ENCODE peak calls at places on chromosomes 1 and 21, in ten cellular contexts. Z is heart right ventricle, B is astrocyte of the spinal cord, A is upper lobe of right lung, O is fibroblast of mammary gland, H is K562, K is ovary, D is HCT116, E is BJ, V is Caco-2. P is an unnamed sample.

GRCh38 chr1:170267317-170267716 is 121.6 kb downstream of the NTMT2 start:
- DNase-seq in Z (no peak), B (no peak), A (no peak), O (peak; percentile 49), H (no peak), K (no peak), D (peak; percentile 19), E (no peak), V (peak; percentile 36), P (no peak)

GRCh38 chr1:211697356-211697755 is 21.9 kb upstream of the NEK2 start:
- DNase-seq in Z (no peak), B (no peak), A (no peak), O (no peak), H (no peak), K (no peak), D (no peak), E (no peak), V (no peak), P (no peak)

GRCh38 chr21:28431527-28432200 is 561.0 kb downstream of the LTN1 start:
- DNase-seq in Z (no peak), B (no peak), A (no peak), O (peak; percentile 91), H (no peak), K (no peak), D (no peak), E (no peak), V (no peak), P (no peak)

GRCh38 chr1:225907341-225907740 is 16.7 kb downstream of the PYCR2 start:
- DNase-seq in Z (no peak), B (no peak), A (no peak), O (no peak), H (no peak), K (no peak), D (no peak), E (no peak), V (no peak), P (no peak)

GRCh38 chr21:14923468-14923867 is 141.3 kb downstream of the NRIP1 start:
- DNase-seq in Z (no peak), B (peak; percentile 52), A (no peak), O (peak; percentile 50), H (no peak), K (no peak), D (no peak), E (no peak), V (no peak), P (no peak)

GRCh38 chr1:56921486-56921885 is 44.3 kb downstream of the C8B start:
- DNase-seq in Z (no peak), B (no peak), A (no peak), O (peak; percentile 38), H (no peak), K (no peak), D (no peak), E (no peak), V (no peak), P (no peak)

GRCh38 chr21:34693192-34693810 is 24.5 kb downstream of the CLIC6 start:
- DNase-seq in Z (peak; percentile 29), B (peak; percentile 55), A (no peak), O (peak; percentile 80), H (peak; percentile 74), K (no peak), D (peak; percentile 59), E (no peak), V (no peak), P (peak; percentile 60)

GRCh38 chr1:201020040-201020591 is 3.4 kb downstream of the KIF21B start:
- DNase-seq in Z (no peak), B (no peak), A (no peak), O (no peak), H (peak; percentile 56), K (no peak), D (no peak), E (no peak), V (no peak), P (no peak)

GRCh38 chr1:161432091-161432490 is 64.4 kb upstream of the CFAP126 start:
- DNase-seq in Z (no peak), B (no peak), A (no peak), O (no peak), H (no peak), K (no peak), D (no peak), E (no peak), V (no peak), P (no peak)

GRCh38 chr21:43669828-43670605 is 10.7 kb downstream of the RRP1B start:
- DNase-seq in Z (no peak), B (no peak), A (no peak), O (no peak), H (no peak), K (no peak), D (no peak), E (no peak), V (no peak), P (no peak)

GRCh38 chr1:3942416-3943122 is 42.5 kb upstream of the C1orf174 start:
- DNase-seq in Z (no peak), B (no peak), A (no peak), O (no peak), H (no peak), K (no peak), D (no peak), E (no peak), V (no peak), P (no peak)

GRCh38 chr1:70440642-70441391 is 29.7 kb downstream of the CTH start:
- DNase-seq in Z (no peak), B (no peak), A (no peak), O (no peak), H (no peak), K (no peak), D (no peak), E (no peak), V (no peak), P (no peak)

GRCh38 chr1:51296379-51297357 is 33.7 kb downstream of the TTC39A start:
- DNase-seq in Z (peak; percentile 82), B (peak; percentile 77), A (peak; percentile 91), O (peak; percentile 70), H (peak; percentile 90), K (peak; percentile 93), D (peak; percentile 61), E (peak; percentile 15), V (peak; percentile 83), P (peak; percentile 87)
- H3K4me3 ChIP-seq in Z (peak overlapping the region; percentile 47), B (peak overlapping the region; percentile 26), A (peak overlapping the region; percentile 55), O (peak overlapping the region; percentile 39), H (no peak overlapping the region), K (peak overlapping the region; percentile 36), D (no peak overlapping the region), E (peak overlapping the region; percentile 27), V (peak overlapping the region; percentile 20), P (no peak overlapping the region)

GRCh38 chr1:158833269-158833668 is 2.1 kb downstream of the MNDA start:
- DNase-seq in Z (no peak), B (no peak), A (no peak), O (no peak), H (no peak), K (no peak), D (no peak), E (no peak), V (no peak), P (no peak)

GRCh38 chr1:158836038-158836437 is 4.9 kb downstream of the MNDA start:
- DNase-seq in Z (no peak), B (no peak), A (no peak), O (no peak), H (no peak), K (no peak), D (no peak), E (no peak), V (no peak), P (no peak)

GRCh38 chr1:158830074-158830677 is 975 bp upstream of the MNDA start:
- DNase-seq in Z (no peak), B (no peak), A (no peak), O (no peak), H (no peak), K (no peak), D (no peak), E (no peak), V (no peak), P (no peak)

GRCh38 chr1:158830904-158831507 is at the start of gene MNDA:
- DNase-seq in Z (no peak), B (no peak), A (no peak), O (no peak), H (no peak), K (no peak), D (no peak), E (no peak), V (no peak), P (no peak)
- H3K4me3 ChIP-seq in Z (no peak within 1 kb of the TSS), B (no peak within 1 kb of the TSS), A (peak within 1 kb of the TSS; percentile 36), O (no peak within 1 kb of the TSS), H (no peak within 1 kb of the TSS), K (no peak within 1 kb of the TSS), D (no peak within 1 kb of the TSS), E (no peak within 1 kb of the TSS), V (no peak within 1 kb of the TSS), P (no peak within 1 kb of the TSS)

DNA sequence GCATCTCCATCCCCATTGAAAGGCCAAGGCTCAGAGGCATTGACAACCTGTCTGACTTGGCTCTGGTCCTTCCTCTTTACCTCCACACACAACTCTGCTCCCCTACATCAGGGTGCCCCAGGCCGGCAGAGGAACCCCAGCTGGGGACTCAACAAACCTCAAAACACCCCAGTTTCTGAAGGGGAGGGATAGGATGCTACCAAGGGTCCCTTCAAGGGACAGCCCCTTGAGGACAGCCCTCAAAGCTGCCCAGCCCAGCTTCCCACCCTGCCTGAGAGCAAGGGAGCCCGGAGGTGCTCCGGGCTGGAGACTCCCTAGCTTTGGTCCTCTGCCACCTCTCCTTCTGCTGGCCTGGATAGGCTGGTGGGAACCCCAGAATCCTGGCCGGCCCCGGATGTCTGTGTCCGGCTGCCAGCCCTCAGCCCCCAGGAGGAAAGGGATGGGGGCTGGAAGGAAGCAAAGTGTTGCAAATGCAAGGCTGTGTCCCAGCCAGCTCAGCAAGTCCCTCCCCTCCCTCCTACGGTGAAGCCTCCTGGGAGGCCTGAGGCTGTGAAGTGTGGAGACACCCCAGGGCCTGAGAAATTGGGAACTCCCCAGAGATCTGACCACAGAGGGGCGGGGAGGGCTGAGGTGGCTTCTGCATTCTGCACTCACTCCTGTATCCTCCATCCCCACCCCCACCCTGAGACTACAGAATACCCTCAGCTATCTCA is 1.1 kb upstream of the MARCKSL1 start:
- DNase-seq in Z (no peak), B (no peak), A (peak; percentile 78), O (peak; percentile 47), H (peak; percentile 44), K (no peak), D (no peak), E (no peak), V (no peak), P (no peak)
- H3K4me3 ChIP-seq in Z (no peak overlapping the region), B (no peak overlapping the region), A (no peak overlapping the region), O (no peak overlapping the region), H (no peak overlapping the region), K (no peak overlapping the region), D (no peak overlapping the region), E (no peak overlapping the region), V (no peak overlapping the region), P (no peak overlapping the region)

DNA sequence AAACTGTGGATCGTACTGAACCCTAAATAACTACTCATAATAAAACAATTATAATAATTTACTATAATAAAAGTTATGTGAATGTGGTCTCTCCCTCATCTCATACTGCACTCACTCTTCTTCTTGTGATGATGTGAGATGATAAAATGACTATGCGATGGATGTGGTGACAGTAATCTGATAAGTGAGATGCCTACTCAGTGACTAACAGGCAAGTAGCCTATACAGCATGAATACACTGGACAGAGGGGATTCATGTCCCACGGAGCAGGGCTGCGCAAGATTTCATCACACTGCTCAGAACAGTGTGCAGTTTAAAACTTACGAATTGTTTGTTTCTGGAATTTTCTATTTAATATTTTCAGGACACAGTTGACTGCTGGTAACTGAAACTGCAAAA is 304.0 kb downstream of the DUSP10 start:
- DNase-seq in Z (no peak), B (peak; percentile 60), A (no peak), O (peak; percentile 78), H (no peak), K (no peak), D (peak; percentile 29), E (no peak), V (no peak), P (no peak)
- H3K4me3 ChIP-seq in Z (no peak overlapping the region), B (no peak overlapping the region), A (no peak overlapping the region), O (no peak overlapping the region), H (no peak overlapping the region), K (no peak overlapping the region), D (no peak overlapping the region), E (no peak overlapping the region), V (no peak overlapping the region), P (no peak overlapping the region)

GRCh38 chr21:45438391-45439145 is 33.6 kb downstream of the COL18A1 start:
- DNase-seq in Z (no peak), B (no peak), A (no peak), O (no peak), H (no peak), K (no peak), D (no peak), E (no peak), V (no peak), P (no peak)
- H3K4me3 ChIP-seq in Z (peak overlapping the region; percentile 40), B (no peak overlapping the region), A (peak overlapping the region; percentile 40), O (peak overlapping the region; percentile 25), H (no peak overlapping the region), K (no peak overlapping the region), D (no peak overlapping the region), E (no peak overlapping the region), V (no peak overlapping the region), P (no peak overlapping the region)